ENCODE peak calls at places on chromosome 12, in ten cellular contexts. I is activated CD4-positive, alpha-beta T cell treated with anti-CD3 and anti-CD28 coated beads, Interleukin-2, amount 10 ng/mL, durations not matched to agents 7 days and 5 days; N is stimulated activated CD8-positive, alpha-beta memory T cell treated with anti-CD3 and anti-CD28 coated beads, Interleukin-2, amount 100 ng/mL, for 1 hour; C is H4; J is NCI-H1105 treated with DMSO at 0.1 percent for 48 hours; O is AG20443; D is NCI-H2081; X is lung; G is tibial nerve; T is cardiac fibroblast. P is an unnamed sample.

GRCh38 chr12:62785941-62786559 is 148.9 kb downstream of the PPM1H start:
- DNase-seq in I (no peak), N (no peak), C (peak), J (no peak), O (peak), D (peak), X (peak), G (peak), T (peak), P (no peak)

GRCh38 chr12:46555379-46555778 is 182.8 kb upstream of the SLC38A2 start:
- DNase-seq in I (no peak), N (no peak), C (peak), J (no peak), O (peak), D (no peak), X (no peak), G (no peak), T (peak), P (no peak)

GRCh38 chr12:64990991-64991570 is 130.0 kb downstream of the WIF1 start:
- DNase-seq in I (no peak), N (no peak), C (no peak), J (no peak), O (no peak), D (no peak), X (no peak), G (no peak), T (peak), P (no peak)

GRCh38 chr12:50980545-50980944 is 28.2 kb downstream of the HIGD1C start:
- DNase-seq in I (no peak), N (no peak), C (no peak), J (no peak), O (no peak), D (no peak), X (no peak), G (no peak), T (no peak), P (peak)

GRCh38 chr12:116427200-116427932 is 131.8 kb upstream of the MAP1LC3B2 start:
- DNase-seq in I (no peak), N (no peak), C (no peak), J (no peak), O (no peak), D (no peak), X (no peak), G (no peak), T (no peak), P (no peak)

GRCh38 chr12:124720019-124720686 is 143.5 kb downstream of the SCARB1 start:
- DNase-seq in I (no peak), N (no peak), C (peak), J (no peak), O (peak), D (peak), X (no peak), G (no peak), T (peak), P (no peak)

GRCh38 chr12:68237523-68238070 is 12.0 kb upstream of the IL26 start:
- DNase-seq in I (no peak), N (no peak), C (no peak), J (no peak), O (peak), D (no peak), X (no peak), G (no peak), T (peak), P (no peak)

GRCh38 chr12:64747681-64748080 is 11.5 kb downstream of the GNS start:
- DNase-seq in I (no peak), N (no peak), C (no peak), J (no peak), O (no peak), D (no peak), X (no peak), G (no peak), T (no peak), P (no peak)

GRCh38 chr12:15719230-15719629 is 70.0 kb downstream of the EPS8 start:
- DNase-seq in I (no peak), N (no peak), C (no peak), J (no peak), O (no peak), D (peak), X (no peak), G (no peak), T (peak), P (no peak)

GRCh38 chr12:3150820-3151590 is 73.8 kb downstream of the TSPAN9 start:
- DNase-seq in I (no peak), N (no peak), C (no peak), J (no peak), O (peak), D (peak), X (no peak), G (no peak), T (peak), P (no peak)

GRCh38 chr12:77001181-77001758 is 64.1 kb downstream of the E2F7 start:
- DNase-seq in I (no peak), N (no peak), C (no peak), J (peak), O (no peak), D (no peak), X (no peak), G (no peak), T (no peak), P (no peak)

GRCh38 chr12:117603316-117604113 is 242.1 kb upstream of the NOS1 start:
- DNase-seq in I (no peak), N (no peak), C (no peak), J (no peak), O (no peak), D (no peak), X (no peak), G (no peak), T (no peak), P (no peak)

GRCh38 chr12:34295366-34296142 is 273.3 kb downstream of the ALG10 start:
- DNase-seq in I (no peak), N (no peak), C (no peak), J (no peak), O (no peak), D (no peak), X (no peak), G (no peak), T (no peak), P (no peak)

GRCh38 chr12:5085896-5086295 is 42.2 kb downstream of the KCNA5 start:
- DNase-seq in I (no peak), N (no peak), C (peak), J (no peak), O (peak), D (no peak), X (no peak), G (no peak), T (peak), P (no peak)

P was measured in HepG2.